ENCODE peak calls at places on chromosomes 5 and 9, in nine cellular contexts. M, X, R, S, E, L, D, T and N are unnamed samples.

GRCh38 chr5:9350301-9350797 is 195.5 kb downstream of the SEMA5A start:
- DNase-seq in M (peak), X (no peak), R (no peak), S (no peak), E (no peak), L (peak), D (no peak), T (no peak), N (peak)

GRCh38 chr9:22029231-22029630 is 20.1 kb upstream of the CDKN2B start:
- DNase-seq in M (no peak), X (no peak), R (no peak), S (no peak), E (no peak), L (no peak), D (no peak), T (no peak), N (no peak)

GRCh38 chr5:148179234-148179824 is 11.0 kb downstream of the SPINK14 start:
- DNase-seq in M (no peak), X (peak), R (no peak), S (peak), E (no peak), L (peak), D (peak), T (peak), N (peak)

GRCh38 chr5:109016300-109016699 is 268.6 kb downstream of the FER start:
- DNase-seq in M (no peak), X (no peak), R (no peak), S (no peak), E (no peak), L (peak), D (no peak), T (no peak), N (peak)

GRCh38 chr9:16901589-16901988 is 31.1 kb upstream of the BNC2 start:
- DNase-seq in M (no peak), X (no peak), R (no peak), S (no peak), E (no peak), L (no peak), D (no peak), T (no peak), N (no peak)

GRCh38 chr5:82467006-82467561 is 188.9 kb upstream of the RPS23 start:
- DNase-seq in M (peak), X (no peak), R (no peak), S (no peak), E (no peak), L (peak), D (no peak), T (no peak), N (peak)

GRCh38 chr5:103745353-103746065 is 182.9 kb upstream of the NUDT12 start:
- DNase-seq in M (no peak), X (no peak), R (no peak), S (no peak), E (no peak), L (no peak), D (no peak), T (no peak), N (peak)

GRCh38 chr5:124746252-124746915 is at the start of gene ZNF608:
- DNase-seq in M (peak), X (peak), R (no peak), S (peak), E (no peak), L (peak), D (peak), T (no peak), N (peak)

GRCh38 chr9:127896395-127897193 is 2.8 kb downstream of the ST6GALNAC6 start:
- DNase-seq in M (no peak), X (no peak), R (no peak), S (no peak), E (no peak), L (no peak), D (no peak), T (no peak), N (no peak)

GRCh38 chr5:167020418-167020817 is 1271.0 kb upstream of the WWC1 start:
- DNase-seq in M (no peak), X (no peak), R (no peak), S (no peak), E (no peak), L (no peak), D (no peak), T (no peak), N (no peak)

GRCh38 chr9:26326473-26327044 is 566.0 kb downstream of the CAAP1 start:
- DNase-seq in M (no peak), X (peak), R (no peak), S (peak), E (no peak), L (peak), D (peak), T (peak), N (peak)

GRCh38 chr5:80190960-80191359 is 64.9 kb downstream of the SERINC5 start:
- DNase-seq in M (no peak), X (peak), R (no peak), S (no peak), E (no peak), L (no peak), D (no peak), T (no peak), N (no peak)

GRCh38 chr5:132437604-132438275 is 52.8 kb downstream of the IRF1 start:
- DNase-seq in M (peak), X (peak), R (no peak), S (peak), E (no peak), L (peak), D (peak), T (peak), N (peak)

GRCh38 chr9:14722391-14723035 is at the start of gene CER1:
- DNase-seq in M (no peak), X (no peak), R (no peak), S (peak), E (no peak), L (no peak), D (no peak), T (no peak), N (no peak)

GRCh38 chr9:14719231-14719923 is 3.2 kb downstream of the CER1 start:
- DNase-seq in M (no peak), X (no peak), R (no peak), S (no peak), E (no peak), L (no peak), D (no peak), T (no peak), N (no peak)

DNA sequence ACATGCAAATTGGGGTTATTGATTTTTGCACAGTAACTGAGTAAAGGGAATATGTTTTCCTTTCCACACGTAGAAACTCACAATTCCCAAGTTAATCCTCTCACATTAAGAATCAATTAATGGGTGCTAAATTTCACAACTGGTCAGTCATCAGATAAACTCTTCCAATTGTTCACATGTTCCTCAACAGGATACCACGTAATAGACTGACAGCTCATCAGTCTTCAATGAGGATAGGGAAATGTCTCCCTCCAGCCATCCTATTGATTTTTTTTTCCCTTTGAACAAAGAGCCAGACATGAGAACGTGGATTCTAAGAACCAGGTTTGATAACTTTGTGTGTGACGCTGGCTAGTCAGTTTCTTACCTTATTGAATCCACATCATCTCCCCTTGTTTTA is 768 bp upstream of the CER1 start:
- DNase-seq in M (no peak), X (no peak), R (no peak), S (peak), E (no peak), L (no peak), D (no peak), T (no peak), N (no peak)
- H3K4me3 ChIP-seq in M (no peak), X (no peak), R (no peak), S (no peak), E (no peak), L (no peak), D (no peak), T (no peak), N (no peak)

GRCh38 chr5:72852356-72852755 is 35.9 kb downstream of the TNPO1 start:
- DNase-seq in M (no peak), X (no peak), R (no peak), S (no peak), E (no peak), L (no peak), D (no peak), T (no peak), N (peak)
- H3K4me3 ChIP-seq in M (no peak), X (no peak), R (no peak), S (no peak), E (no peak), L (no peak), D (no peak), T (no peak), N (no peak)

GRCh38 chr5:113020461-113021273 is 44.1 kb downstream of the DCP2 start:
- DNase-seq in M (no peak), X (no peak), R (no peak), S (no peak), E (no peak), L (peak), D (no peak), T (no peak), N (peak)
- H3K4me3 ChIP-seq in M (no peak), X (no peak), R (no peak), S (no peak), E (no peak), L (no peak), D (no peak), T (no peak), N (no peak)

GRCh38 chr9:89482056-89482784 is 15.7 kb downstream of the SEMA4D start:
- DNase-seq in M (no peak), X (no peak), R (no peak), S (no peak), E (no peak), L (no peak), D (no peak), T (no peak), N (no peak)
- H3K4me3 ChIP-seq in M (no peak), X (no peak), R (peak), S (no peak), E (no peak), L (no peak), D (no peak), T (no peak), N (no peak)

DNA sequence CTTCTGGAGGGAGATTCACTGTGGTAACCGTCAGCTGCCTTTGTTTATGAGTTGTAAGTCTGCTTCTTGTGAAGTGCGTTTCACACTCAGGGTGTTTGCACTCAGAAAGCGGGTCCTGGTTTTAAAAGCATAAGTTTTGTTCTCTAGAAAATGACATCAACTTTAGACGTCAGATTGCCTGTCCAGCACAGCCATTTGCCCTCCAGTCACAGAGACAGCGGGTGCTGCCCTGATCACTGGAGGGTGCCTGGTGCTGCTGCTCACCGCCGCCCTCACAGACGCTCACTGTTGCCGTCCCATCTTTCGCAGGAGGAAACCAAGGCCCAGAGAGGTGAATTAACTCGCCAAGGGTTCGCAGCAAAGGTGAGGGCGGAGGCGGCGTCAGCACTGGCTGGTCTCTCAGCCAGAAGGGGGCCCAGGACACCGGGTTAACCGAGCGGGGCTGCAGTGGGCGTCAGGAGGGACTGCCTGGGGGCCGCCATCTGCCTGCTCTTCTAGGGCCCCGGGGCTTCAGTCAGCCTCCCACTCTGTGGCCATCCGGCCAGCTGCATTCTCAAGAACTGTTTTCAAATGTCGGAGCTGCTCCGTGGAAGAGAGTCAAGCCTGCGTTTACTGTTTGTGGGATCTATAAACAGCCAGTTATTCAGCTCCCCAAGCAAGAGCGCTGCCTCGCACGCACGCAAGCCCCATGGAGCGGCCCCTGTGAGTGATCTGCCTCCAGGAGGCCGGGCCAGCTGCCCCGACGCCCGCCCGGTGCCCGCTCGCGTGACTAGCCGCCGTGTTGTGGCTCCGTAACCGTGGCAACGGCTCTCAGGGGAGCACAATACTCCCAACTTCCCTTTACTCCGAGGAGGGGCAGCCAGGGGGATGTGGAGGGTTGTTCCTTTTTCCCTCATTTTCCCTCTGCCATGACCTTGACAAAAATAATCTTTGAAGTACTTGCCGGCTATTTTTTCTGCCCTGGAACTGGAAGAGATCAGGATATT is 43.4 kb upstream of the EXOC3 start:
- DNase-seq in M (peak), X (no peak), R (no peak), S (peak), E (no peak), L (peak), D (peak), T (peak), N (peak)
- H3K4me3 ChIP-seq in M (peak), X (no peak), R (no peak), S (no peak), E (no peak), L (peak), D (no peak), T (peak), N (peak)

GRCh38 chr5:107413754-107414153 is 257.0 kb downstream of the EFNA5 start:
- DNase-seq in M (no peak), X (no peak), R (no peak), S (no peak), E (no peak), L (no peak), D (peak), T (no peak), N (no peak)
- H3K4me3 ChIP-seq in M (no peak), X (no peak), R (no peak), S (no peak), E (no peak), L (no peak), D (no peak), T (no peak), N (no peak)

GRCh38 chr5:41763096-41763495 is 107.1 kb downstream of the OXCT1 start:
- DNase-seq in M (peak), X (no peak), R (no peak), S (no peak), E (no peak), L (peak), D (no peak), T (no peak), N (peak)
- H3K4me3 ChIP-seq in M (no peak), X (no peak), R (no peak), S (no peak), E (no peak), L (no peak), D (no peak), T (no peak), N (no peak)